ENCODE peak calls at places on chromosome 4, in four cellular contexts. H is breast epithelium, L is body of pancreas, F is adrenal gland. P is an unnamed sample.

GRCh38 chr4:95693594-95693993 is 144.8 kb upstream of the UNC5C start:
- DNase-seq in H (no peak), L (no peak), F (no peak), P (no peak)

GRCh38 chr4:137129471-137130244 is 402.6 kb downstream of the PCDH18 start:
- DNase-seq in H (no peak), F (no peak), L (no peak), P (no peak)

GRCh38 chr4:165079476-165079875 is 25.8 kb downstream of the TRIM75 start:
- DNase-seq in H (no peak), F (peak), L (no peak), P (peak)

GRCh38 chr4:102641796-102642195 is 119.0 kb downstream of the MANBA start:
- DNase-seq in F (no peak), L (no peak), H (no peak), P (no peak)

GRCh38 chr4:163875327-163875726 is 380.8 kb downstream of the TMA16 start:
- DNase-seq in F (no peak), L (no peak), H (no peak), P (no peak)

GRCh38 chr4:53959373-53959772 is 105.0 kb downstream of the CHIC2 start:
- DNase-seq in F (no peak), L (no peak), H (no peak), P (no peak)

GRCh38 chr4:153623491-153623890 is 60.6 kb upstream of the TLR2 start:
- DNase-seq in F (no peak), L (no peak), H (no peak), P (no peak)

GRCh38 chr4:145083891-145084640 is 13.9 kb downstream of the ANAPC10 start:
- DNase-seq in F (no peak), H (no peak), L (no peak), P (no peak)

GRCh38 chr4:55347610-55348228 is 1.7 kb downstream of the SRD5A3 start:
- DNase-seq in H (no peak), L (no peak), F (no peak), P (no peak)

GRCh38 chr4:140884431-140885058 is 128.4 kb upstream of the TBC1D9 start:
- DNase-seq in F (peak), L (peak), H (no peak), P (peak)

GRCh38 chr4:16952896-16953605 is 54.6 kb upstream of the LDB2 start:
- DNase-seq in H (no peak), F (no peak), L (no peak), P (no peak)

GRCh38 chr4:47038263-47038662 is 6.9 kb downstream of the GABRB1 start:
- DNase-seq in L (no peak), F (no peak), H (no peak), P (no peak)

GRCh38 chr4:132792305-132792704 is 356.8 kb upstream of the PCDH10 start:
- DNase-seq in F (no peak), L (no peak), H (no peak), P (no peak)

GRCh38 chr4:40937140-40937725 is 187.5 kb downstream of the NSUN7 start:
- DNase-seq in H (no peak), L (no peak), F (no peak), P (no peak)

GRCh38 chr4:4853371-4853823 is 6.1 kb upstream of the MSX1 start:
- DNase-seq in L (no peak), H (no peak), F (no peak), P (peak)

GRCh38 chr4:11529625-11530201 is 101.0 kb upstream of the HS3ST1 start:
- DNase-seq in H (no peak), L (no peak), F (no peak), P (no peak)

GRCh38 chr4:142817442-142817841 is 28.7 kb downstream of the INPP4B start:
- DNase-seq in L (no peak), H (no peak), F (no peak), P (no peak)

GRCh38 chr4:67892253-67892652 is 8.5 kb upstream of the TMPRSS11D start:
- DNase-seq in L (no peak), H (no peak), F (no peak), P (no peak)

GRCh38 chr4:13267091-13267490 is 217.0 kb downstream of the RAB28 start:
- DNase-seq in H (no peak), L (no peak), F (no peak), P (no peak)

GRCh38 chr4:13266687-13267086 is 217.5 kb downstream of the RAB28 start:
- DNase-seq in L (no peak), H (no peak), F (no peak), P (no peak)

GRCh38 chr4:13268165-13268564 is 216.0 kb downstream of the RAB28 start:
- DNase-seq in H (no peak), F (no peak), L (no peak), P (no peak)

GRCh38 chr4:13264126-13264525 is 220.0 kb downstream of the RAB28 start:
- DNase-seq in H (no peak), F (no peak), L (no peak), P (no peak)

DNA sequence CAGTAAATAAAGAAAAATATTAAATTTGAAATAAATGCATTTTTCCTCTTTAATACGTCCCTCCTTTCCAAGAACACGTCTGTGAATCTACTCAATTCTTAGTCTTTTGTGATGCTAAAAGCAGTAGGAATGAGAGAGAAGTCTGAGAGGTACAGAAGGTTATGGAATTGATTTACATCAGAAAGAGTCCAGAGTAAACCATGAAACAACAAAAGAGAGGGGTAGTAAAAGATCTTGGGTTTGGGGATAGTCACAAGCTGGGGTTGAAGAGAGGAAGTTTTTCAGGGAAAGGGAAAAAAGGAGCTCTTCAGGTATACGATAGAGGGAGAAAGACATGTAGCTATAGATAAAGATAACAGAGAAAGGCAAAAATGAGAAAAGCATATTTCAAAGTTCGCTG is 215.4 kb downstream of the RAB28 start:
- DNase-seq in L (no peak), F (no peak), H (no peak), P (no peak)
- TF ChIP-seq CTCF in L (no peak), F (no peak), H (no peak), P (no peak)

DNA sequence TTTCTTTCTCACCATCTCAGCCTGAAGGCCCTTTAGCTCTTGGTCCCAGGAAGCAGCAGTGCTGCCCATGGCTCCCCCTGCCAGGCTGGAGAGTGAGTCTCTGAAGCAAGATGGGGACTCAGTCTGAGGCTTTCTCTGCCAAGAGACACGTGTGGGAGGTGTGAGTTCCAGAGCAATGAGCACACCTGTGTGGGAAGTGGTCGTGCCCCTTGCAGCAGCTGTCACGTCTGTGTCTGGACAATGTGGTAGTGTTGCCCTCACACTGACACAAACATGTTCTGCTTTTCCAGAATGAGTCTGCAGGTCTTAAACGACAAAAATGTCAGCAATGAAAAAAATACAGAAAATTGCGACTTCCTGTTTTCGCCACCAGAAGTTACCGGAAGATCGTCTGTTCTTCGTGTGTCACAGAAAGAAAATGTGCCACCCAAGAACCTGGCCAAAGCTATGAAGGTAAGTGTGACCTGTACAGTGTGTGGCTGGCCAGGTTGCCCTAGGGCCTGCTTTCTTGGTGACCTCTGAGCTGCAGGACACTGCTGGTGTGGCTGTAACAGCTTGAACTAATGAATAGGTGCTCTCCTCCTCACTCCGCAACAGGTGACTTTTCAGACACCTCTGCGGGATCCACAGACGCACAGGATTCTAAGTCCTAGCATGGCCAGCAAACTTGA is 1.9 kb downstream of the TACC3 start:
- DNase-seq in H (no peak), F (no peak), L (no peak), P (peak)
- TF ChIP-seq POLR2A in H (no peak), F (no peak), L (no peak), P (no peak)

GRCh38 chr4:172514801-172515200 is 653.8 kb upstream of the GALNT7 start:
- DNase-seq in L (no peak), H (no peak), F (no peak), P (no peak)

GRCh38 chr4:172514011-172514410 is 654.6 kb upstream of the GALNT7 start:
- DNase-seq in H (no peak), F (no peak), L (no peak), P (no peak)

GRCh38 chr4:172521171-172521570 is 647.4 kb upstream of the GALNT7 start:
- DNase-seq in L (no peak), F (no peak), H (no peak), P (no peak)

DNA sequence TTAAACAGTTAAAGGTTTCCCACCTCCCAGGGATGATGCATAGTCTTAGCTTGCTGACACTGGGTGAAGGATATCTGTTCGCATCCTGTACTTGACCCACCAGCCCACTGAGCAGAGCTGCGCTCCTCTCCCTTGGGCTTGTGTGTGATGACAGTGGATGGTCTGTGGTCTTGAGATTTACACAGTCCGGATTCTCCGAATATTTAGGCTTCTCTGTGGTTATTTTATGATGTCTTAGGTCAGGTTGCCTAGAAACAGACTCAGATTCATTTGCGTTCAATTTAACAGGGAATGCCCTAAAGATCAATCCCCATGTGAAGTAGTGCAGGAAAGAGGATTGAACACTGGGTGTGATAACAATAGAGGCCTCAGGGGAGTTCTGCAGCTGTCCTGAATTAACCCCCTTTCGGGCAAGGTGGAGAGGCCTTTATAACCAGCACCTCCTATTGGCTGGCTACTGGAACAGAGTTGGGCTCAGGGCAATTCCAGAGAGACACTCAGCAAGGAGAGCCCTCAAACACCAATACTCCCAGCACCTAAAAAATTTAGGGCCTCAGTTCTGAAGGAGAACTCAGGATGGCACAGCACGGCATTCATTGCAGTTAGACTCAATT is 653.2 kb upstream of the GALNT7 start:
- DNase-seq in F (no peak), L (no peak), H (no peak), P (no peak)
- TF ChIP-seq CTCF in F (no peak), L (no peak), H (no peak), P (no peak)

DNA sequence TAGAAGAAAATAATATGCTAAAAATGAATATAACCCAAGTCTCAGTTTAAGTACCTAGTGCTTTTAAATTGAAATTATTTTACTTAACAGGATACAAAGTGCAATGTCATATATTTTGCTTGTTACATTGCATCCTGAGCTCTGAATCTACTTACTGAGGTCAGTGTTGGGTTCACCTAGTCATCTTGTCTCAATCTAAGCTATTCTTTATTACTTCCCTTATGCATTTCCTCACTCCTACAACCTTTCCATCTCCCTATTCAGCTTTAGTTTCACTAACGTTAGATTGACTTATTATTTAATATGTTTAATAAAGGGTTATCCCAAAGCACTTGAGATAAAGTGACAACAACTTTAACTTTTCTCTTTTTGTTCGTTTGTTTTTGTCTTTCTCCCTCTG is 483.7 kb downstream of the FSTL5 start:
- DNase-seq in F (no peak), H (no peak), L (no peak), P (no peak)
- TF ChIP-seq POLR2A in F (no peak), H (no peak), L (no peak), P (no peak)

GRCh38 chr4:98748609-98749008 is 90.2 kb upstream of the TSPAN5 start:
- DNase-seq in H (no peak), L (no peak), F (no peak), P (no peak)
- TF ChIP-seq CTCF in H (no peak), L (no peak), F (no peak), P (no peak)

GRCh38 chr4:128758314-128758922 is 51.1 kb upstream of the JADE1 start:
- DNase-seq in H (no peak), F (no peak), L (no peak), P (no peak)
- TF ChIP-seq POLR2A in H (no peak), F (no peak), L (no peak), P (no peak)

DNA sequence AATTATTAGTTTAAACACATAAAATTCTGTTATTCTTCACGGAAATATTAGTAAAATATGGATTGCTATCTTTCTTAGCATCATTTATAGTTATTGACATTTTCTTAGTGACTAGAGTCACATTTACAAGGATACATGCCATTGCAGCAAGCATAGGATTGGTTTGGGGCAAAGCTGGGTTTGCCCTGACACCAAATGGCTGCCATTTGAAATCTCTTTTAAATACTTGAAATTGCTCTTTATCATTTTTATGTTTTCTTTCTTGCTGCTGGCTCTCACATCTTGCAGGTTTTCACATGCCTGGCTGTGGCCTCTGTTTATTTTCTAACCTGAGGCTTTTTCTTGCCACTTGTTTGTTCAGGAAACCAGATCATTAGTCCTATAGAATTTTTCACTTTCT is 39.9 kb downstream of the EGF start:
- DNase-seq in L (no peak), H (no peak), F (no peak), P (no peak)
- TF ChIP-seq CTCF in L (no peak), H (no peak), F (no peak), P (no peak)

DNA sequence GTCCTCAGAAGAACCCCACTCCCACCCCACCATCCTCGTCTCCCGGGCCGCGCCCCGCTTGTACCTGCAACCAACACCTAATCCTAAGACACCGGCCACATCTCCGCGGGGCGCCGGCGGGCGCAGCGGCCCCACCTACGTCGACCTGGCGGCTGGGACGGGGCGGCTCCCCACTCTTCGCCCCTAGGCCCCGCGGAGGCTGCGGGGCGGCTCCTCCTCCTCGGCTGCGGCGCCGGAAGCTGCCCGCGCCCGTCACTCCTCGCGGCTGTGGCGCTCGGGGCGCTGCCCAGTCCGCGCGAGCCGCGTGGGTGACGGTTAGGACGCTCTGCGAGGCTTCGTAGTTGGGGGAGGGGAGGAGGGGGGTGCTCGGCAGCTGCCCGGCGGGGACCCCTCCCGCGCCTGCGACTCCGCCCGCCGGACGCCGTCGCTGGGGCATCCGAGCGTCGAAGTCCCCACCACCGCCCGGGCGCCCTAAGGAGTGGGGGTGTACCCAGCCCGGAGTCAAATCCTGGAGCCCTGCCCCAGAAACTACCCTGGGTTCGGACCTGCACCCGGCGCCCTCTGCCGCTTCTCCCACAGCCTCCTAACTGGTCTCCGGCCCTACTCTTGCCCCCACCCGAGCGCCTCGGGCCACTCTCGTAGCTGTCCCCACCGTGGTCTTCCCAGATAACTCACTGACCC is at the start of gene CCDC158:
- DNase-seq in L (peak), F (peak), H (no peak), P (no peak)
- TF ChIP-seq POLR2A in L (peak), F (no peak), H (no peak), P (no peak)

GRCh38 chr4:84569009-84569408 is 13.9 kb upstream of the CDS1 start:
- DNase-seq in F (no peak), H (no peak), L (no peak), P (no peak)
- TF ChIP-seq CTCF in F (no peak), H (no peak), L (no peak), P (no peak)

GRCh38 chr4:20251796-20252655 is at the start of gene SLIT2:
- DNase-seq in L (peak), H (peak), F (peak), P (no peak)
- TF ChIP-seq POLR2A in L (peak), H (no peak), F (peak), P (no peak)

P was measured in Peyer's patch.